ENCODE peak calls at places on chromosomes 12 and 14, in ten cellular contexts. V is endothelial cell, R is prostate gland, T is left lung, D is epithelial cell of esophagus, M is adrenal gland, N is heart left ventricle, P is progenitor cell of endocrine pancreas, Q is nephron progenitor cell, I is GM20000. G is an unnamed sample.

GRCh38 chr12:101713059-101713682 is 15.7 kb downstream of the CHPT1 start:
- DNase-seq in Q (peak), M (peak), R (no peak), N (peak), V (no peak), T (no peak), P (no peak), D (no peak), I (no peak), G (no peak)

GRCh38 chr12:122860854-122861585 is 25.8 kb downstream of the HIP1R start:
- DNase-seq in P (no peak), R (no peak), V (no peak), M (no peak), Q (no peak), D (no peak), N (peak), I (no peak), T (no peak), G (no peak)

GRCh38 chr14:81336009-81336408 is 64.1 kb downstream of the STON2 start:
- DNase-seq in R (no peak), I (no peak), P (no peak), T (no peak), N (no peak), V (no peak), M (no peak), D (no peak), Q (no peak), G (no peak)

GRCh38 chr14:52154992-52155655 is 86.3 kb upstream of the NID2 start:
- DNase-seq in R (no peak), P (no peak), D (no peak), T (no peak), M (no peak), Q (no peak), N (no peak), V (no peak), I (no peak), G (no peak)

GRCh38 chr14:99246536-99247083 is 25.4 kb downstream of the BCL11B start:
- DNase-seq in T (no peak), Q (no peak), R (no peak), V (no peak), P (no peak), M (no peak), N (no peak), I (no peak), D (no peak), G (no peak)

GRCh38 chr12:64837427-64837826 is 13.0 kb downstream of the TBC1D30 start:
- DNase-seq in N (no peak), I (no peak), Q (no peak), M (no peak), T (no peak), R (no peak), P (no peak), V (no peak), D (no peak), G (no peak)

GRCh38 chr12:85155791-85156190 is 119.6 kb downstream of the LRRIQ1 start:
- DNase-seq in N (no peak), I (no peak), R (no peak), Q (no peak), M (no peak), P (no peak), D (peak), V (no peak), T (no peak), G (no peak)

GRCh38 chr12:94769040-94769420 is 118.7 kb upstream of the TMCC3 start:
- DNase-seq in I (peak), T (no peak), Q (no peak), M (no peak), R (no peak), N (no peak), D (no peak), P (no peak), V (no peak), G (peak)

GRCh38 chr14:58817846-58818245 is 180.1 kb downstream of the DACT1 start:
- DNase-seq in N (no peak), M (no peak), P (no peak), I (no peak), D (peak), T (no peak), R (no peak), V (no peak), Q (no peak), G (no peak)

GRCh38 chr14:58639842-58640484 is 2.2 kb downstream of the DACT1 start:
- DNase-seq in N (peak), D (peak), T (no peak), I (peak), Q (peak), R (peak), V (peak), M (peak), P (no peak), G (no peak)

GRCh38 chr14:94775875-94776217 is 5.9 kb upstream of the GSC start:
- DNase-seq in M (no peak), P (no peak), D (no peak), V (no peak), T (no peak), I (no peak), R (no peak), N (no peak), Q (no peak), G (no peak)

GRCh38 chr14:77133718-77134338 is 7.8 kb downstream of the ZDHHC22 start:
- DNase-seq in R (no peak), Q (peak), V (peak), D (peak), M (peak), T (no peak), P (peak), I (peak), N (peak), G (peak)

GRCh38 chr14:52911904-52912303 is 38.9 kb downstream of the FERMT2 start:
- DNase-seq in N (no peak), M (no peak), P (no peak), V (no peak), T (no peak), Q (no peak), R (no peak), I (no peak), D (no peak), G (no peak)

GRCh38 chr12:93441111-93441616 is 583 bp downstream of the UBE2N start:
- DNase-seq in R (peak), T (peak), N (peak), V (peak), Q (no peak), P (no peak), M (peak), D (peak), I (peak), G (no peak)

GRCh38 chr12:107536613-107537012 is 149.0 kb upstream of the PWP1 start:
- DNase-seq in M (no peak), Q (no peak), I (no peak), T (no peak), P (no peak), N (no peak), R (no peak), D (no peak), V (no peak), G (no peak)

GRCh38 chr14:92900660-92901059 is 22.3 kb upstream of the CHGA start:
- DNase-seq in P (no peak), Q (no peak), R (no peak), D (peak), T (no peak), I (no peak), M (no peak), N (no peak), V (no peak), G (no peak)

GRCh38 chr12:93025145-93026103 is 96.3 kb upstream of the EEA1 start:
- DNase-seq in N (no peak), M (no peak), D (peak), Q (no peak), T (no peak), V (peak), R (peak), P (no peak), I (peak), G (no peak)

GRCh38 chr12:24561882-24562760 is 386.8 kb downstream of the BCAT1 start:
- DNase-seq in Q (peak), T (peak), I (peak), P (peak), R (peak), V (peak), N (peak), M (peak), D (peak), G (peak)

GRCh38 chr14:23577710-23578392 is 739 bp downstream of the JPH4 start:
- DNase-seq in D (no peak), N (no peak), P (no peak), R (no peak), M (no peak), T (peak), I (peak), V (no peak), Q (peak), G (no peak)

GRCh38 chr12:104974626-104975290 is 11.4 kb upstream of the NOPCHAP1 start:
- DNase-seq in I (peak), N (no peak), V (no peak), R (no peak), M (no peak), T (no peak), P (no peak), Q (no peak), D (peak), G (peak)

DNA sequence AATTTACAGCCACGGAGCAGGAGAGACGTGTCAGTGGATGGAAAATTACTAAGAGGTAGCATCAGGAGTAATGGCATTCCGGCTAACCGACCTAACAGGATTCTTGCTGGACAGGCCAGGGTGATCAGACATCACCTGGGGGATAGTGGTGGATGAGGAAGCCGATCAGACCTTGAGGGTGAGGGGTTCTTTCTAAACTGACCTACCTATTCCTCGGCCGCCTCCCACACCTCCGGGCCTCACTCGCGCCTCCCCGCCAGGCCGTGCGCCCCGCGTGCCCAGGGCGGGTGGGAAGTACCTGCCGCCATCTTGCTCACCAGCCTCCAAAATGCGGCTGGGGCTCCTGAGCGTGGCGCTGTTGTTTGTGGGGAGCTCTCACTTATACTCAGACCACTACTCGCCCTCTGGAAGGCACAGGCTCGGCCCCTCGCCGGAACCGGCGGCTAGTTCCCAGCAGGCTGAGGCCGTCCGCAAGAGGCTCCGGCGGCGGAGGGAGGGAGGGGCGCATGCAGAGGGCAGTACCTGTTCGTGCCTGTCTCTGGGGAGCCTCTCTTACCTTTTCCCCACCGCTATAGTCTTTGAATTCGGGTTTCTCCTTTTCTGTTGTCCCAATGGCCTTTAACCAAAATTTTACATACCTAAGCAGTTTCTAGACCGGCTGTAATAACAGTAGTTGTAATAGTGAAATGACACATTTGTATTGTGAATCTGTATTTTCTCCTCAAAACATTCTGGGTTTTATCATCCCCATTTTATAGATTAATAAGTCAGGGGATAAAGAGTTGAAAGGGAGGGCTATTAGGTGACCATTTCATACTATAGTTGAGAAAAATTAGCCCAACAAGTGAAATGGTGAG is at the start of gene TMPRSS12:
- DNase-seq in R (peak), N (peak), V (no peak), Q (no peak), I (no peak), D (peak), P (peak), M (peak), T (peak), G (no peak)
- TF ChIP-seq CTCF in R (peak), N (no peak), V (no peak), Q (no peak), I (no peak), D (peak), P (no peak), M (no peak), T (no peak), G (no peak)

GRCh38 chr14:37890095-37890494 is 294.7 kb downstream of the TTC6 start:
- DNase-seq in I (no peak), M (no peak), D (no peak), P (no peak), R (no peak), N (no peak), V (no peak), T (no peak), Q (no peak), G (no peak)
- TF ChIP-seq CTCF in I (no peak), M (no peak), D (no peak), P (peak), R (no peak), N (no peak), V (peak), T (peak), Q (peak), G (no peak)

DNA sequence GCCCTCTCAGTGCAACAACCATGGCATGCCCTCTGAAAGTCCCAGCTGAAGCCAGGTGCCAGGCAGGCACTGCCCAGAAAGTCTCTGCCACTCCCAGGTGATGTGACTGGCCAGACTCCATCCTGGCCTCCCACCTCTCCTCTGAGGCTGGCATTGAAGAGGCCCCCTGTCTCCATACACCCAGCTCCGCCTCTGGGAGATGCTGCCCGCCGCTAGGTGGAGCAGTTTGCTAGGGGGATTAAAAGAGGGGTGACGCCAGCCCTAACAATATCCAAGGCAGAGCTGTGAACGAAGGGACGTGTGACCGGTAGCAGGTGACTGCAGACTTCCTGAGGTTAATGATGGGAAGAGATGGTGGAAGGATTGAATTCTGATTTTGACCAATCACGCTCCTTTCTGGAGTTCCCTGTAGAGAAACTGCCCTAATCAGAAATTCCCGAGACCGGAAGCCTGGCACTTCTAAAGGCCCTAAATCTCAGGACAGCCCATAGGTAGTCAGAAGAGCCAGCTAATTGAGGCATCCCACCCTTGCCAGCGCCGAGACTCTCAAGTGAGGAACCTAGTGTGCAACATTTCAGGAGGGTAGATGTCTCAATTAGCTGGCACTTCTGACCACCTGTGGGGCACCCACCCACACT is 8.3 kb upstream of the PLEK2 start:
- DNase-seq in V (peak), R (no peak), N (no peak), P (no peak), T (no peak), Q (no peak), D (no peak), I (no peak), M (no peak), G (no peak)
- TF ChIP-seq CTCF in V (peak), R (no peak), N (no peak), P (peak), T (no peak), Q (no peak), D (peak), I (peak), M (no peak), G (no peak)

GRCh38 chr12:33609910-33610309 is 170.3 kb upstream of the SYT10 start:
- DNase-seq in D (no peak), R (no peak), T (no peak), Q (no peak), P (no peak), I (no peak), M (no peak), N (no peak), V (no peak), G (no peak)

DNA sequence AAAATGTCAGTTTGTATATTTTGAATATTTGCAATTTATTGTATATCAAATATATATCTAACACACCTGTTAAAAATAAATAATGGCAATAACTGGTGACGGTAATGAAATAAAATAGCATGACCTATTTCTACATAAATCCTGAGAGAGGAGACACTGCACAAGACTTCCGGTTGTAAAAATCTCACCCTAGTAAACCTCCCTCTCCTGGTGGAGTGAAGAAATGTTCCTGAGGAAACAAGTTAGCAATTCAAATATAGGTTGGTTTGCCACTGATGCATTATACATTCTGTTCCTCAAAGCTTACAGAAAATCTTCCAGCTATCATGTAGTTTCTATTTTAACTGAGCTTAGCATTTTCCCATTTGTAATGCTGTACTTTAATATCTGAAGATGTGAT is 166.2 kb upstream of the SYT10 start:
- DNase-seq in T (no peak), D (peak), M (no peak), N (no peak), V (peak), R (no peak), Q (no peak), I (no peak), P (no peak), G (no peak)
- TF ChIP-seq CTCF in T (no peak), D (peak), M (peak), N (no peak), V (peak), R (peak), Q (peak), I (no peak), P (peak), G (no peak)